ENCODE peak calls at places on chromosomes 7 and 10, in five cellular contexts. P is brain microvascular endothelial cell, G is pancreas, J is right atrium auricular region, H is A549. Y is an unnamed sample.

GRCh38 chr7:151283302-151283701 is 34.8 kb upstream of the SMARCD3 start:
- DNase-seq in J (no peak), H (no peak), G (no peak), P (no peak), Y (no peak)

GRCh38 chr7:24942226-24942625 is 37.8 kb downstream of the OSBPL3 start:
- DNase-seq in G (no peak), P (no peak), H (no peak), J (no peak), Y (no peak)

GRCh38 chr10:72096115-72097000 is 8.0 kb upstream of the SPOCK2 start:
- DNase-seq in G (no peak), J (no peak), P (peak; percentile 53), H (peak; percentile 60), Y (no peak)

GRCh38 chr7:125357681-125358440 is 428.2 kb upstream of the POT1 start:
- DNase-seq in G (no peak), H (no peak), P (peak; percentile 38), J (no peak), Y (no peak)

GRCh38 chr7:109793-110556 is 82.4 kb upstream of the FAM20C start:
- DNase-seq in P (no peak), J (peak; percentile 56), H (no peak), G (no peak), Y (no peak)

GRCh38 chr7:127119517-127119916 is 133.2 kb downstream of the GRM8 start:
- DNase-seq in H (no peak), P (no peak), G (no peak), J (no peak), Y (no peak)

GRCh38 chr7:98283127-98283886 is 1.8 kb downstream of the BRI3 start:
- DNase-seq in G (peak; percentile 59), P (peak; percentile 27), H (no peak), J (no peak), Y (peak; percentile 35)

GRCh38 chr7:11831727-11832495 is at the start of gene THSD7A:
- DNase-seq in H (peak; percentile 52), G (peak; percentile 20), P (peak; percentile 22), J (no peak), Y (peak; percentile 43)

GRCh38 chr10:125662616-125663015 is 20.3 kb downstream of the TEX36 start:
- DNase-seq in H (peak; percentile 26), J (no peak), G (no peak), P (peak; percentile 2), Y (no peak)

GRCh38 chr10:132434405-132435005 is 37.5 kb downstream of the PWWP2B start:
- DNase-seq in H (peak; percentile 59), P (no peak), G (no peak), J (no peak), Y (no peak)

GRCh38 chr7:111370002-111370401 is 192.3 kb downstream of the IMMP2L start:
- DNase-seq in H (no peak), G (no peak), P (no peak), J (no peak), Y (no peak)

GRCh38 chr7:44884553-44885393 is 557 bp downstream of the PURB start:
- DNase-seq in G (peak; percentile 43), P (peak; percentile 48), H (peak; percentile 53), J (no peak), Y (no peak)

GRCh38 chr7:122965306-122965705 is 30.2 kb downstream of the TAS2R16 start:
- DNase-seq in H (no peak), P (no peak), J (no peak), G (no peak), Y (no peak)

GRCh38 chr10:50575477-50576244 is 48.1 kb downstream of the SGMS1 start:
- DNase-seq in G (no peak), P (no peak), H (no peak), J (no peak), Y (no peak)

GRCh38 chr7:18580945-18581344 is 85.4 kb downstream of the HDAC9 start:
- DNase-seq in J (no peak), G (no peak), H (no peak), P (no peak), Y (no peak)

GRCh38 chr10:80485410-80486135 is 31.5 kb downstream of the TSPAN14 start:
- DNase-seq in G (no peak), H (no peak), J (no peak), P (no peak), Y (no peak)

GRCh38 chr7:136293841-136294391 is 316.8 kb upstream of the MTPN start:
- DNase-seq in J (no peak), H (no peak), G (no peak), P (no peak), Y (no peak)

GRCh38 chr7:132825932-132826480 is 249.7 kb upstream of the PLXNA4 start:
- DNase-seq in H (no peak), J (no peak), P (no peak), G (no peak), Y (no peak)

GRCh38 chr10:7239312-7239985 is 171.4 kb downstream of the SFMBT2 start:
- DNase-seq in G (no peak), P (no peak), H (no peak), J (no peak), Y (no peak)
- H3K27ac ChIP-seq in G (no peak overlapping the region), P (no peak overlapping the region), H (no peak overlapping the region), J (no peak overlapping the region), Y (no peak overlapping the region)

DNA sequence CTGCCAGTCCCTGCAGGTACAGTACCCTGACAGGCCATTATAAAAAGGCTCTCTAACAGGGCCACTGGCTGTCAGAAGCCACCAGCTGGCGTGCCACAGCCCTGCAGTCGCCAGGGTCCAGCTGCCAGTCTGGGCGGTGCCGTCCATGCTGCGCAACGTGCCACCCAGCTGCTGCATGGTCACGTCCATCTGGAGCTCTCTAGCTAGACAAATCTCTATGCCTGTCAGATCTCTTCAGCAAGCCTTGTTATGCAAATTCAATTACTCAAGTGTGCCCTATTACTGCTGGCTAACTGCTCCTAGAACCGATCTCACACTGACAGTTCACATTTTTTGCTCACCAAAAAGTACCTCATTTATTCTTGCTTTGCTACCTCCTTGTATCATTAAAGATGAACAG is 75.9 kb downstream of the HIBADH start:
- DNase-seq in H (no peak), J (no peak), G (no peak), P (no peak), Y (peak; percentile 4)
- H3K27ac ChIP-seq in H (no peak overlapping the region), J (no peak overlapping the region), G (no peak overlapping the region), P (no peak overlapping the region), Y (no peak overlapping the region)

GRCh38 chr10:44628921-44629320 is 244.0 kb upstream of the CXCL12 start:
- DNase-seq in H (peak; percentile 56), J (no peak), G (no peak), P (peak; percentile 68), Y (no peak)
- H3K27ac ChIP-seq in H (peak overlapping the region; percentile 41), J (no peak overlapping the region), G (no peak overlapping the region), P (peak overlapping the region; percentile 57), Y (no peak overlapping the region)

GRCh38 chr10:96857613-96858012 is 25.5 kb downstream of the LCOR start:
- DNase-seq in H (no peak), P (no peak), G (no peak), J (no peak), Y (no peak)
- H3K27ac ChIP-seq in H (no peak overlapping the region), P (no peak overlapping the region), G (no peak overlapping the region), J (no peak overlapping the region), Y (no peak overlapping the region)

GRCh38 chr10:3045471-3046209 is 21.7 kb upstream of the PFKP start:
- DNase-seq in J (no peak), P (peak; percentile 70), G (peak; percentile 24), H (peak; percentile 82), Y (peak; percentile 28)
- H3K27ac ChIP-seq in J (peak overlapping the region; percentile 69), P (peak overlapping the region; percentile 76), G (no peak overlapping the region), H (peak overlapping the region; percentile 81), Y (no peak overlapping the region)

DNA sequence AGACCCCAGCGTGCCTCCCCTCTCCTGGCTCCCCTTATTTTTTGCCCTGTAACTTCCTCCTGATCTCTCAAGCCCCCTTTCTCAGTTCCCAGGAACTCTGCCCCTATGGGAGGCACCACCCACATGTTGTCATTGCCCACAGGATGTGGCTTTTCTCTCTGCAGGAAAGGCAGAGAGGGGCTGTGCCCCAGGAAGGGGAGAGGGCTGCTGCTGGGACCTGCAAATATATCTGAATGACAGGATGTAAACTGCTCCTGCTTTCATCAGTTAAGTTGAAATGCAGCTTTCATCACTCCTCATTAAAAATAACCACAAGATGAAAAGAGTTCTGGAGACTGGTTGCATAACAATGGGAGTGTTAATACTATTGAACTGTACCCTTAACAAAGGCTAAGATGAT is 103.3 kb downstream of the CLEC2L start:
- DNase-seq in H (no peak), P (no peak), G (no peak), J (no peak), Y (no peak)
- H3K27ac ChIP-seq in H (no peak overlapping the region), P (no peak overlapping the region), G (no peak overlapping the region), J (no peak overlapping the region), Y (no peak overlapping the region)

DNA sequence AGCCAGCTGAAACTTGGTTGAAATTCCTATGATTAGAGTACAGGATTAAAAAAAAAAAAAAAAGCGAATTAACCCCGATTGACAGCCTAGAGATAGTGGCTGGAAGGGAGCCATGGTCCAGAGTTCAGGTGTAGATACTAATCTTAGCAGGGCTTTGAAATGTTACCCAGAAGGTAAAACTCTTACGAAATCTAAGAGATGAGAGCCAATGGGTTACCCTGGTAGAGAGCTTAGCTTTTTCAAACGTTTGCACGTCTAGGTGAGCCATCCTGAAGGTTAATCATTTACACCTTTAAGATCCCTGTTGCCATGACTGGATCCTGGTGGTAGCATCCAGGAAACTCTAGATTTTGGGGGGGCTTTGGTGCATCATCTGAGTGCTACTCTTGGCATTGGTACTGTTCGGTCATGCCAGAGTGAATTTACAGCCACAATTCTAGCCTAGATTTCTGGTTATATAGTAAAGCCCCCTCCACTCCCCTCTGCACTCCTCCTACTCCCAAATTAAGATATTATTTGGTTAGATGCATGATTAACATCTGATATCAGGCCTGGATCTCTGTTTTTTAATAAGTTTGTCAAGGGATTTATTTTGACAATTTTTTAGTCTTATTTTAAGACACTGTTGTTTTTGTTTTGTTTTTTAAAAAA is 1.2 kb downstream of the AGFG2 start:
- DNase-seq in H (peak; percentile 33), J (no peak), G (peak; percentile 87), P (no peak), Y (no peak)
- H3K27ac ChIP-seq in H (peak overlapping the region; percentile 71), J (no peak overlapping the region), G (peak overlapping the region; percentile 90), P (no peak overlapping the region), Y (peak overlapping the region; percentile 17)

DNA sequence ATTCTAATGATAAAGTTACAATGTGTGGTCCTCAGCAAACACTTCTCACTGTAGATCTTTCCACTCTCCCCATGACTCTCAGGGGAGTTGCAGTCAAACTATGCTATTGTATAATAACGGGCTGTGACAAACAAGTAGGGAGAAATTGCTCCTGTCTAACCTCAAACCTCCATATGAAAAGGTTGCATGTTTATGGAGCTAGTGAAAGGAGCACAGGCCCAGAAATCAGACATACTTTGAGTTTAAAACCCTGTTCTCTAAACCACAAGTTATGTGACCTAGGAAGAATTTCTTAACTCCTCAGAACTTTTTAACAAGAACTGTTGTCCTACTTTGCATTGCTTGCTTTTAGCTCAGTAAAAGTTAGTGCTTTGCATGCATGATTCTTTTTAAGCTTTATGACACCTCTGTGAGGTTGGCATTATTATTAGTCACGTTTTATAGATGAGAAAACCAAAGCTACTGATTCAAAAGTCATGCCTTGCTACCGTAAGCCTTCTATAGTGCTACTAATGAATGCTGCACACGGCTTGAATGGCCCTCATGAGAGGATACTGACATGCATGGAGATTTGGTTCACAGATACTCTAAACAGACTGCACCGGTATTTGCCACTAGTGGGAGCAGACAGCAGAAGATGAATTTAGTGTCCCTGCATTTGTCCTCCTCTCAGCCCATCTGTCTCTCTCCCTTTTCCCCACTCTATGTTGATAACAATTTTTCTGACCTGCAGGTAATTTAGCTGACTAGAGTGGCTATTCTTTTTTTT is 129.5 kb upstream of the PCGF5 start:
- DNase-seq in P (peak; percentile 11), J (no peak), H (peak; percentile 11), G (no peak), Y (no peak)
- H3K27ac ChIP-seq in P (no peak overlapping the region), J (peak overlapping the region; percentile 74), H (no peak overlapping the region), G (no peak overlapping the region), Y (no peak overlapping the region)